ENCODE peak calls at places on chromosomes 7 and 10, in six cellular contexts. A, G, E, H, D and O are unnamed samples.

GRCh38 chr10:73940634-73941221 is 29.8 kb downstream of the PLAU start:
- DNase-seq in D (peak; percentile 82), G (peak; percentile 89), A (peak; percentile 90), H (peak; percentile 92), E (peak; percentile 89), O (peak; percentile 97)

GRCh38 chr10:98125940-98126631 is 8.4 kb upstream of the R3HCC1L start:
- DNase-seq in G (no peak), A (no peak), H (no peak), E (no peak), D (no peak), O (no peak)

GRCh38 chr7:121605297-121605640 is 209.2 kb upstream of the FAM3C start:
- DNase-seq in H (no peak), A (no peak), G (no peak), E (no peak), D (no peak), O (no peak)

GRCh38 chr7:126501617-126502016 is 751.1 kb downstream of the GRM8 start:
- DNase-seq in D (no peak), H (no peak), E (no peak), G (no peak), A (no peak), O (no peak)

GRCh38 chr10:112232670-112233069 is 49.1 kb upstream of the GPAM start:
- DNase-seq in G (no peak), H (no peak), E (no peak), D (no peak), A (peak; percentile 62), O (no peak)

GRCh38 chr10:68082815-68083395 is 7.8 kb upstream of the HERC4 start:
- DNase-seq in D (no peak), H (no peak), G (no peak), E (no peak), A (no peak), O (no peak)

GRCh38 chr10:57983226-57983870 is 284.3 kb downstream of the IPMK start:
- DNase-seq in G (no peak), D (no peak), A (no peak), E (no peak), H (no peak), O (no peak)

GRCh38 chr10:5812283-5813090 is 747 bp downstream of the GDI2 start:
- DNase-seq in H (peak; percentile 43), A (peak; percentile 48), G (peak; percentile 55), D (peak; percentile 55), E (peak; percentile 68), O (no peak)

GRCh38 chr7:129950191-129950940 is 2.4 kb downstream of the UBE2H start:
- DNase-seq in E (no peak), H (no peak), G (no peak), A (no peak), D (peak; percentile 22), O (no peak)

GRCh38 chr7:130971297-130971696 is 237.3 kb upstream of the KLF14 start:
- DNase-seq in A (no peak), G (no peak), E (no peak), D (no peak), H (no peak), O (no peak)

GRCh38 chr10:75531571-75532031 is 100.2 kb downstream of the LRMDA start:
- DNase-seq in A (peak; percentile 36), H (no peak), E (no peak), D (no peak), G (no peak), O (no peak)

GRCh38 chr10:89591796-89592271 is 53.2 kb downstream of the PANK1 start:
- DNase-seq in A (peak; percentile 67), H (no peak), E (no peak), G (no peak), D (peak; percentile 13), O (no peak)

GRCh38 chr10:43395571-43396060 is 13.4 kb downstream of the HNRNPF start:
- DNase-seq in E (peak; percentile 51), H (no peak), G (no peak), D (peak; percentile 36), A (no peak), O (peak; percentile 49)

GRCh38 chr10:3046210-3046779 is 21.1 kb upstream of the PFKP start:
- DNase-seq in H (no peak), A (no peak), G (no peak), E (no peak), D (no peak), O (no peak)

GRCh38 chr10:3043512-3044368 is 23.6 kb upstream of the PFKP start:
- DNase-seq in G (peak; percentile 72), D (peak; percentile 63), H (peak; percentile 55), A (peak; percentile 66), E (peak; percentile 52), O (no peak)

GRCh38 chr10:3047622-3047995 is 19.7 kb upstream of the PFKP start:
- DNase-seq in G (no peak), H (no peak), D (no peak), A (no peak), E (no peak), O (no peak)

GRCh38 chr10:3046941-3047621 is 20.3 kb upstream of the PFKP start:
- DNase-seq in D (no peak), G (no peak), E (no peak), H (no peak), A (no peak), O (no peak)

DNA sequence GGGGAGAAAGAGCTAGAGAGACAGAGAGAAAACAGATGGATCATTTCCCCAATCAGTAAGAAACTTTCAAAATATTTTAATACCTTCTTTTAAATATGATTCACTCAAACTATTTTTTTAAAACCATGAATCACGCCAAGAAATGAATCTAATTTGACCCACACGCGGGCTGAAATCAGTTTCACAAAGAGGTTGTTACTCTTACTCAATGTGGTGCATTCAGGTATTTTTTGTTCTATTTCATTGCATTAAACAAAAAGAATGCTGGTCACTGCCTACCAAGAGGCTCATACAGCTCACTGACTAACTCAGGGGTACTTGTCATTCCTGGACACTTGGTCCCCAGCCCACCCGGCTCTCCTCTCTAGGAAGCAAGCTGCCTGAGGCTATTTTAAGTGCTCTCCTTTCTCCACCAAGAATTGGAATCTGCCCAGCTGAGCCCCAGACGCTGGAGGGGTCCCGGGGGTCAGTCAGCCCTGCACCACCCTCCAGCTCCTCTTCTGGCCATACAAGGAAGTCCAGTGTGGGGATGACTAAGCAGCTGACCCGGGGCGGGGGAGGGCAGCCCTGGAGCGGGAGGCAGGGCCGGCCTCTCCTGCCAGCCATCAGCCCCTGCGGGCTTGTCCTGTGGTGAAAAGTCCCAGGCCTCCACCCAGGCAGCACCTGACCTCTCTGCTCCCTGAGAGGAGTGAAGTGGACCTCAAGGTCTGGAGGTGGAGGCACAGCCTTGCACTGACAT is 21.7 kb upstream of the PFKP start:
- DNase-seq in A (peak; percentile 85), G (peak; percentile 37), D (peak; percentile 72), H (peak; percentile 50), E (peak; percentile 78), O (no peak)
- TF ChIP-seq CTCF in A (no peak), G (peak; percentile 19), D (no peak), H (no peak), E (peak; percentile 14), O (no peak)

DNA sequence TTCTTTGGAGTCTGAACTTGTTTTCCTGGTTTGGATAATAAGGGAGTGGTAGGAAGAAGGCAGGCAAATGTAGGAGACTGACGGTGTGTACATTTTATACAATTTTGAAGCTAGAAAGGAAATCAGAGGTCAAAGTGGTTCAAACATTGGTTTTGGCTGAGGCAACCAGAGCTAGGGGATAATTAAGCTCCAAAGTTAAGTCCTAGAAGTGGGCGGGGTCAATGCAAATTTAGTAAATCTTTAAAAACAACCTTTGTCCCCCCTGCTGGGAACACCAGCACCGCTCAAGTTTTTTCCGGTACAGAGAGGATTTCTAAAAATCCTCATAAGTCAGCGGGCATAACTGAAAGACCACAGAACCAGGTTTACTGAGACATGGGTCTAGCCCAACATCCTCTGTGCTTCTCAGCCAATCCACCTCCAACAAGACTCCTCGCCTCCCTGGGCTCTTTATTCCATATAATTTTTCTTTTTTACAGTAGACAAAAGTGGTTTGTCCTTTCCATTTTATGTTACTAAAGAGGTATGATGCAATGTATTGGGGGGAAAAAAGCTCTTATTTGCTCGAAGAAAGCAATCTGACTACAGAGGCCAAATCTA is 1.7 kb downstream of the GLUD1 start:
- DNase-seq in G (peak; percentile 38), H (no peak), D (no peak), A (no peak), E (no peak), O (peak; percentile 39)
- TF ChIP-seq POLR2A in G (peak; percentile 13), H (no peak), D (no peak), A (no peak), E (no peak), O (no peak)

GRCh38 chr10:70457759-70458305 is 16.4 kb upstream of the NODAL start:
- DNase-seq in D (no peak), G (no peak), A (no peak), E (no peak), H (no peak), O (no peak)

GRCh38 chr10:70458329-70459060 is 17.0 kb upstream of the NODAL start:
- DNase-seq in G (peak; percentile 67), A (peak; percentile 66), H (peak; percentile 61), E (peak; percentile 83), D (peak; percentile 89), O (no peak)

GRCh38 chr10:70459061-70459770 is 17.7 kb upstream of the NODAL start:
- DNase-seq in G (no peak), D (peak; percentile 49), H (no peak), E (no peak), A (no peak), O (no peak)

GRCh38 chr10:70461397-70462348 is 16.9 kb upstream of the PALD1 start:
- DNase-seq in A (peak; percentile 48), H (peak; percentile 80), E (peak; percentile 70), G (peak; percentile 62), D (peak; percentile 48), O (no peak)

DNA sequence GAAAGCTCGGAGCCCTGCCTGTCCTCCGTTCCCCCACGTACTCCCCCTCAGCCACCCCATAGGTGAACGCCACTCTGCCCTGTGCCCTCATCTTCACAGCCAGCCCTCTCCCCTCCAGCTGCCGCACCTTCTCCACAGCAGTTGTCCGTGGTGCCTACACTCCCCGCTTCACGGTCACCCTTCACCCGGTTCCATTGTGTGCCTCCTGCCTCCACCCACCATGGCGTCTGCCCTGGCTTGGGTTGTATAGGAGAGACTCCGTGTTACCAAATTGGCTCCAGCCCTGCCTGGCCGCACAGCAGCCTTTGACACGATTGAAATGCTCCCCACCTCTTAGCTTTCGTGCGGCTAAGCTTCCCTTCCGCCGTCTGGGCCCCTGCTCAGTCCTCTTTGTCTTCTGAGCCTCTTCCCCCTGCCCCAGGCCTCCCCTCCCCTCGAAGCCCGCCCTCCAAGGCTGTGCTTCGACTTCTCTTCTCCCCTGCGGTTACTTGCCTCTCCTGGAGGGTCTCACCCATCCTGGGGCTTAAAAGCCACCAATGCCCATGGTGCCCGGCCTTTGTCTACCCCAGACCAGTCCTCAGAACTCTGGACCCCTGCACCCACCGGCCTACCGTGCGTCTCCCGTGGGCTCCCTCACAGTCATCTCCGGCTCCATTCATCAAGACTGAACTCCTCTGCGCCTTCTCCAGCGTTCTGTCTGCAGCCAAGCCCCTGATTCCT is 18.4 kb upstream of the NODAL start:
- DNase-seq in E (no peak), H (no peak), G (no peak), A (no peak), D (no peak), O (no peak)
- H3K4me3 ChIP-seq in E (no peak overlapping the region), H (no peak overlapping the region), G (no peak overlapping the region), A (no peak overlapping the region), D (no peak overlapping the region), O (no peak overlapping the region)

DNA sequence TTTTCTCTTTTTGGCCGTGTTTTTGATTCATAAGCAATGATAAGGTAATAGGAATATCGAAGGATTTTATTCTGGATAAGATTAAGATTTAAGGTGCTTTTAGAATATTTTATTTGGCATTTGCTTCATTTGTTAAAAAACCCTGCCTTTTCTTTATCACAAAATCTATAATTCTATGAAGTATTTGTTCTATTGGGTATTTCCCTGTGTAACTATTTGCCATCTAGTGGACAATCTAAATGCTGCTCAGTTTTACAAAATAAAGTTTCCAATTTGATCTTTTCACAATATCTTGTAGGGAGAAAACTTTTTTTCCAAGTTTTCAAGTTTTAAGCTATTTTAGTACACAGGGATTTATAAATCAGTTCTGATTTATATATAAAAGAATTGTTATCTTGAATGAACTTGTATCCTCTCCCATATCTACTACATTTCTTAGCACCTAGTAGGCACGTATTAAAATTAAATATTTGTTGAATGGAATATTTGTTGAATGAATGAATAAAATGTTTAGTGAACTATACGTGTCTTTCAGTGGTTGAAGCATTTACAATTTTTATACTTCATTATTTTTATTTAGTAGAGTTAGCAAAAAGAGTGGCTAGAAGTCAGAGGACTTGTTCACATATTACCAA is 26.5 kb downstream of the ANKRD7 start:
- DNase-seq in G (no peak), E (no peak), A (no peak), H (no peak), D (no peak), O (no peak)
- TF ChIP-seq CTCF in G (no peak), E (no peak), A (no peak), H (no peak), D (peak; percentile 34), O (no peak)